ENCODE peak calls at places on chromosome 3, in nine cellular contexts. One of them, this sample, is unnamed.

GRCh38 chr3:144282313-144282712 is 310.7 kb downstream of the DIPK2A start:
- DNase-seq in CD8-positive, alpha-beta memory T cell: no peak
- DNase-seq in NCI-H187 treated with DMSO at 0.1 percent for 48 hours: no peak
- DNase-seq in stimulated activated CD4-positive, alpha-beta T cell treated with anti-CD3 and anti-CD28 coated beads, Interleukin-2, amount 100 ng/mL, for 48 hours: no peak
- DNase-seq in MV-4-11: no peak
- DNase-seq in central memory CD4-positive, alpha-beta T cell: no peak
- DNase-seq in H54: no peak
- DNase-seq in NCI-H1105 treated with DMSO at 0.1 percent for 48 hours: no peak
- DNase-seq in A549: no peak
- DNase-seq in this sample: no peak

GRCh38 chr3:161270991-161271390 is 49.9 kb downstream of the NMD3 start:
- DNase-seq in CD8-positive, alpha-beta memory T cell: no peak
- DNase-seq in NCI-H187 treated with DMSO at 0.1 percent for 48 hours: no peak
- DNase-seq in stimulated activated CD4-positive, alpha-beta T cell treated with anti-CD3 and anti-CD28 coated beads, Interleukin-2, amount 100 ng/mL, for 48 hours: no peak
- DNase-seq in MV-4-11: no peak
- DNase-seq in central memory CD4-positive, alpha-beta T cell: no peak
- DNase-seq in H54: no peak
- DNase-seq in NCI-H1105 treated with DMSO at 0.1 percent for 48 hours: no peak
- DNase-seq in A549: no peak
- DNase-seq in this sample: no peak

GRCh38 chr3:119294889-119295769 is 946 bp downstream of the ARHGAP31 start:
- DNase-seq in CD8-positive, alpha-beta memory T cell: peak; percentile 79
- DNase-seq in NCI-H187 treated with DMSO at 0.1 percent for 48 hours: no peak
- DNase-seq in stimulated activated CD4-positive, alpha-beta T cell treated with anti-CD3 and anti-CD28 coated beads, Interleukin-2, amount 100 ng/mL, for 48 hours: peak; percentile 21
- DNase-seq in MV-4-11: no peak
- DNase-seq in central memory CD4-positive, alpha-beta T cell: peak; percentile 64
- DNase-seq in H54: peak; percentile 23
- DNase-seq in NCI-H1105 treated with DMSO at 0.1 percent for 48 hours: peak; percentile 5
- DNase-seq in A549: peak; percentile 27
- DNase-seq in this sample: no peak

GRCh38 chr3:32018723-32019564 is 37.4 kb downstream of the ZNF860 start:
- DNase-seq in CD8-positive, alpha-beta memory T cell: no peak
- DNase-seq in NCI-H187 treated with DMSO at 0.1 percent for 48 hours: no peak
- DNase-seq in stimulated activated CD4-positive, alpha-beta T cell treated with anti-CD3 and anti-CD28 coated beads, Interleukin-2, amount 100 ng/mL, for 48 hours: no peak
- DNase-seq in MV-4-11: peak; percentile 58
- DNase-seq in central memory CD4-positive, alpha-beta T cell: peak; percentile 31
- DNase-seq in H54: peak; percentile 30
- DNase-seq in NCI-H1105 treated with DMSO at 0.1 percent for 48 hours: peak; percentile 32
- DNase-seq in A549: peak; percentile 70
- DNase-seq in this sample: no peak

GRCh38 chr3:33858131-33858530 is 59.7 kb downstream of the PDCD6IP start:
- DNase-seq in CD8-positive, alpha-beta memory T cell: no peak
- DNase-seq in NCI-H187 treated with DMSO at 0.1 percent for 48 hours: no peak
- DNase-seq in stimulated activated CD4-positive, alpha-beta T cell treated with anti-CD3 and anti-CD28 coated beads, Interleukin-2, amount 100 ng/mL, for 48 hours: no peak
- DNase-seq in MV-4-11: no peak
- DNase-seq in central memory CD4-positive, alpha-beta T cell: no peak
- DNase-seq in H54: no peak
- DNase-seq in NCI-H1105 treated with DMSO at 0.1 percent for 48 hours: no peak
- DNase-seq in A549: no peak
- DNase-seq in this sample: no peak

GRCh38 chr3:163785693-163786092 is 1292.6 kb downstream of the SI start:
- DNase-seq in CD8-positive, alpha-beta memory T cell: no peak
- DNase-seq in NCI-H187 treated with DMSO at 0.1 percent for 48 hours: no peak
- DNase-seq in stimulated activated CD4-positive, alpha-beta T cell treated with anti-CD3 and anti-CD28 coated beads, Interleukin-2, amount 100 ng/mL, for 48 hours: no peak
- DNase-seq in MV-4-11: no peak
- DNase-seq in central memory CD4-positive, alpha-beta T cell: no peak
- DNase-seq in H54: no peak
- DNase-seq in NCI-H1105 treated with DMSO at 0.1 percent for 48 hours: no peak
- DNase-seq in A549: no peak
- DNase-seq in this sample: no peak

GRCh38 chr3:59131016-59131771 is 81.4 kb upstream of the CFAP20DC start:
- DNase-seq in CD8-positive, alpha-beta memory T cell: no peak
- DNase-seq in NCI-H187 treated with DMSO at 0.1 percent for 48 hours: no peak
- DNase-seq in stimulated activated CD4-positive, alpha-beta T cell treated with anti-CD3 and anti-CD28 coated beads, Interleukin-2, amount 100 ng/mL, for 48 hours: no peak
- DNase-seq in MV-4-11: no peak
- DNase-seq in central memory CD4-positive, alpha-beta T cell: no peak
- DNase-seq in H54: no peak
- DNase-seq in NCI-H1105 treated with DMSO at 0.1 percent for 48 hours: no peak
- DNase-seq in A549: no peak
- DNase-seq in this sample: no peak

GRCh38 chr3:8625991-8626390 is 18.6 kb downstream of the SSUH2 start:
- DNase-seq in CD8-positive, alpha-beta memory T cell: peak; percentile 14
- DNase-seq in NCI-H187 treated with DMSO at 0.1 percent for 48 hours: no peak
- DNase-seq in stimulated activated CD4-positive, alpha-beta T cell treated with anti-CD3 and anti-CD28 coated beads, Interleukin-2, amount 100 ng/mL, for 48 hours: no peak
- DNase-seq in MV-4-11: peak; percentile 38
- DNase-seq in central memory CD4-positive, alpha-beta T cell: no peak
- DNase-seq in H54: peak; percentile 19
- DNase-seq in NCI-H1105 treated with DMSO at 0.1 percent for 48 hours: no peak
- DNase-seq in A549: no peak
- DNase-seq in this sample: no peak

GRCh38 chr3:14393440-14394111 is 8.8 kb upstream of the SLC6A6 start:
- DNase-seq in CD8-positive, alpha-beta memory T cell: no peak
- DNase-seq in NCI-H187 treated with DMSO at 0.1 percent for 48 hours: no peak
- DNase-seq in stimulated activated CD4-positive, alpha-beta T cell treated with anti-CD3 and anti-CD28 coated beads, Interleukin-2, amount 100 ng/mL, for 48 hours: no peak
- DNase-seq in MV-4-11: no peak
- DNase-seq in central memory CD4-positive, alpha-beta T cell: no peak
- DNase-seq in H54: no peak
- DNase-seq in NCI-H1105 treated with DMSO at 0.1 percent for 48 hours: no peak
- DNase-seq in A549: no peak
- DNase-seq in this sample: no peak

This sample was measured in NCI-H1048.